ENCODE peak calls at places on chromosomes 13 and 19, in ten cellular contexts. M is astrocyte of the spinal cord; Q is dorsolateral prefrontal cortex; K is CD8-positive, alpha-beta T cell; Y is right atrium auricular region; L is hepatocyte; P is endodermal cell; F is neural progenitor cell; C is heart right ventricle; X is lower leg skin. T is an unnamed sample.

GRCh38 chr13:46380242-46380641 is 6.8 kb downstream of the RUBCNL start:
- DNase-seq in M (no peak), Q (no peak), K (no peak), Y (no peak), L (no peak), P (no peak), F (no peak), C (no peak), X (no peak), T (no peak)

GRCh38 chr13:21318891-21319532 is 140.1 kb downstream of the ZDHHC20 start:
- DNase-seq in M (no peak), Q (no peak), K (no peak), Y (no peak), L (no peak), P (no peak), F (no peak), C (no peak), X (no peak), T (no peak)

GRCh38 chr19:35318679-35319448 is 10.1 kb upstream of the CD22 start:
- DNase-seq in M (peak), Q (peak), K (no peak), Y (peak), L (no peak), P (no peak), F (no peak), C (peak), X (peak), T (peak)

GRCh38 chr19:50679177-50680125 is 30.2 kb downstream of the C19orf81 start:
- DNase-seq in M (peak), Q (peak), K (peak), Y (peak), L (peak), P (peak), F (peak), C (peak), X (peak), T (peak)

GRCh38 chr13:42394361-42395065 is 122.6 kb downstream of the AKAP11 start:
- DNase-seq in M (no peak), Q (no peak), K (no peak), Y (no peak), L (no peak), P (no peak), F (no peak), C (no peak), X (no peak), T (no peak)

GRCh38 chr19:52307275-52307674 is 10.3 kb downstream of the ZNF480 start:
- DNase-seq in M (peak), Q (no peak), K (no peak), Y (no peak), L (no peak), P (peak), F (peak), C (no peak), X (no peak), T (no peak)

GRCh38 chr19:39671739-39672363 is 16.1 kb downstream of the LGALS16 start:
- DNase-seq in M (peak), Q (no peak), K (peak), Y (no peak), L (peak), P (peak), F (peak), C (no peak), X (no peak), T (peak)

GRCh38 chr13:64029343-64030093 is 2613.9 kb upstream of the PCDH20 start:
- DNase-seq in M (no peak), Q (no peak), K (no peak), Y (no peak), L (no peak), P (peak), F (no peak), C (no peak), X (no peak), T (peak)

GRCh38 chr13:28624707-28625432 is 34.1 kb upstream of the POMP start:
- DNase-seq in M (no peak), Q (no peak), K (no peak), Y (no peak), L (no peak), P (no peak), F (no peak), C (no peak), X (no peak), T (no peak)

GRCh38 chr19:52343548-52343947 is 7.5 kb downstream of the ZNF610 start:
- DNase-seq in M (no peak), Q (no peak), K (peak), Y (no peak), L (peak), P (peak), F (peak), C (peak), X (no peak), T (peak)

GRCh38 chr19:48833977-48834376 is 2.3 kb downstream of the HSD17B14 start:
- DNase-seq in M (no peak), Q (no peak), K (no peak), Y (no peak), L (no peak), P (peak), F (no peak), C (no peak), X (no peak), T (no peak)

GRCh38 chr13:26619321-26619720 is 61.8 kb downstream of the WASF3 start:
- DNase-seq in M (peak), Q (no peak), K (no peak), Y (no peak), L (no peak), P (no peak), F (no peak), C (no peak), X (no peak), T (no peak)

GRCh38 chr19:40433391-40434216 is 7.8 kb upstream of the SERTAD1 start:
- DNase-seq in M (peak), Q (peak), K (peak), Y (peak), L (peak), P (peak), F (peak), C (peak), X (peak), T (peak)

GRCh38 chr19:13859361-13859880 is 17.5 kb upstream of the NANOS3 start:
- DNase-seq in M (peak), Q (no peak), K (no peak), Y (no peak), L (no peak), P (no peak), F (no peak), C (no peak), X (no peak), T (no peak)

GRCh38 chr19:33052352-33052972 is 12.2 kb downstream of the RHPN2 start:
- DNase-seq in M (no peak), Q (no peak), K (no peak), Y (no peak), L (peak), P (no peak), F (no peak), C (no peak), X (no peak), T (no peak)

GRCh38 chr13:106597759-106598395 is 29.9 kb upstream of the ARGLU1 start:
- DNase-seq in M (no peak), Q (no peak), K (no peak), Y (no peak), L (no peak), P (no peak), F (no peak), C (no peak), X (no peak), T (peak)

GRCh38 chr13:106597190-106597589 is 29.3 kb upstream of the ARGLU1 start:
- DNase-seq in M (no peak), Q (no peak), K (no peak), Y (peak), L (no peak), P (no peak), F (no peak), C (peak), X (no peak), T (no peak)

GRCh38 chr13:106594986-106595385 is 27.0 kb upstream of the ARGLU1 start:
- DNase-seq in M (no peak), Q (no peak), K (no peak), Y (no peak), L (no peak), P (no peak), F (no peak), C (no peak), X (no peak), T (no peak)

GRCh38 chr13:106595623-106596022 is 27.7 kb upstream of the ARGLU1 start:
- DNase-seq in M (no peak), Q (no peak), K (no peak), Y (no peak), L (no peak), P (no peak), F (no peak), C (peak), X (no peak), T (no peak)

GRCh38 chr13:106596287-106596937 is 28.5 kb upstream of the ARGLU1 start:
- DNase-seq in M (no peak), Q (no peak), K (no peak), Y (no peak), L (no peak), P (no peak), F (no peak), C (no peak), X (no peak), T (no peak)
- TF ChIP-seq CTCF in M (no peak), Q (no peak), K (no peak), Y (no peak), L (no peak), P (no peak), F (no peak), C (no peak), X (no peak), T (no peak)

DNA sequence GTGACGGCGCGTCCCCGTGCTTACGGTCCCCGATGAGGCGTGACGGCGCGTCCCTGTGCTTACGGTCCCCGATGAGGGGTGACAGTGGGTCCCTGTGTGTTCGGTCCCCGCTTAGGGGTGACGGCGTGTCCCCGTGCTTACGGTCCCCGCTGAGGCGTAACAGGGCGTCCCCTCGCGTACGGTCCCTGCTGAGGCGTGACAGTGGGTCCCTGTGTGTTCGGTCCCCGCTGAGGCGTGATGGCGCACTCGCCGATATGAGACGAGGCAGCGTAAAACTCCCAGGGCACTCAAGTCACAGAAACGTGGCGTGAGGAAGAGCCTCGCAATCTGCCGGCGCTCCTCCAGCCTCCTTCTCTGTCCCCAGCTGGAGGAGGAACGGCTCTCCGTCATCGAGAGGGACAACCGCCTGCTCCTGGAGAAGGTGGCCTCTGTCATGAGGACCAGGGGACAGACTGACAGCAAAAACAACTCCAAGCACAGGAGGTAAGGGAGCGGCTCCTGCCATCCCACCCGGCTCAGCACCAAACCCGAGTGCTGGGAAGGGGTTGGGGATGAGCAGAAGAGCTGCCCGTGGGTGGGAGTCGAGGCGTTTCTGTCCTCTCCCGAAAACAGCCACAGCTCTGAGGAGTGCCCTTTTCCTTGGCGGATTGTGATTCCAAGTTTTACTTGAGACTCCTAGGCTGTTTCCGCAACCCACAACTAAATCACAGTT is 21.1 kb downstream of the CFAP97D2 start:
- DNase-seq in M (no peak), Q (no peak), K (no peak), Y (no peak), L (no peak), P (no peak), F (no peak), C (no peak), X (no peak), T (no peak)
- H3K4me3 ChIP-seq in M (no peak), Q (peak), K (no peak), Y (no peak), L (no peak), P (no peak), F (no peak), C (no peak), X (no peak), T (no peak)

DNA sequence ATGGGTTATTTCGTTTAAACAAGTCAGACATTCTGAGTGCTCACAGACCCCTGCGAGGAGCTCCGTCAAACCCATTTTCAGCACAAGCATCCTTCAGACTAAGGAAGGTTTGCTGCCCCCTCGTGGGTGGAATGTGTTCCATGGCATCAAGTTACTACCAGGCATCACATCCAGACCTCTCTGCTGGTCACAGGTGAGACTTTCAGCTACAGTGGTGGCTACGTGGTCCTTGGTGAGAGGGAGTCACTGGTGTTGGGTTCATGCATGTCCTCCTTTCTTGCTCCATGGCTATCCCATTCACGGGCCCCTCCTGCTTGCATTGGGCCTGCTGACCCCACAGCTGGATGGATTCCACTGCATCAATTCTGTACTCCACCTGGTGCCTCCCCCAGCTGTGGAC is 9.1 kb upstream of the LILRB5 start:
- DNase-seq in M (peak), Q (no peak), K (peak), Y (peak), L (peak), P (peak), F (peak), C (peak), X (peak), T (peak)
- TF ChIP-seq CTCF in M (peak), Q (peak), K (peak), Y (peak), L (peak), P (peak), F (peak), C (peak), X (no peak), T (peak)

GRCh38 chr19:10096615-10096963 is 5.9 kb downstream of the ANGPTL6 start:
- DNase-seq in M (no peak), Q (no peak), K (no peak), Y (no peak), L (no peak), P (no peak), F (no peak), C (no peak), X (no peak), T (no peak)
- H3K4me3 ChIP-seq in M (peak), Q (peak), K (peak), Y (peak), L (peak), P (peak), F (peak), C (peak), X (peak), T (peak)

GRCh38 chr19:45676851-45677263 is 8.8 kb downstream of the GIPR start:
- DNase-seq in M (no peak), Q (no peak), K (peak), Y (no peak), L (peak), P (no peak), F (no peak), C (no peak), X (no peak), T (peak)

GRCh38 chr19:45682908-45683307 is 8.8 kb downstream of the SNRPD2 start:
- DNase-seq in M (no peak), Q (no peak), K (no peak), Y (no peak), L (no peak), P (no peak), F (no peak), C (no peak), X (no peak), T (no peak)

GRCh38 chr19:45682117-45682516 is 9.6 kb downstream of the SNRPD2 start:
- DNase-seq in M (no peak), Q (no peak), K (no peak), Y (no peak), L (no peak), P (no peak), F (no peak), C (no peak), X (no peak), T (no peak)

GRCh38 chr19:45681391-45682015 is 10.2 kb downstream of the SNRPD2 start:
- DNase-seq in M (peak), Q (peak), K (peak), Y (peak), L (peak), P (peak), F (peak), C (peak), X (peak), T (peak)

DNA sequence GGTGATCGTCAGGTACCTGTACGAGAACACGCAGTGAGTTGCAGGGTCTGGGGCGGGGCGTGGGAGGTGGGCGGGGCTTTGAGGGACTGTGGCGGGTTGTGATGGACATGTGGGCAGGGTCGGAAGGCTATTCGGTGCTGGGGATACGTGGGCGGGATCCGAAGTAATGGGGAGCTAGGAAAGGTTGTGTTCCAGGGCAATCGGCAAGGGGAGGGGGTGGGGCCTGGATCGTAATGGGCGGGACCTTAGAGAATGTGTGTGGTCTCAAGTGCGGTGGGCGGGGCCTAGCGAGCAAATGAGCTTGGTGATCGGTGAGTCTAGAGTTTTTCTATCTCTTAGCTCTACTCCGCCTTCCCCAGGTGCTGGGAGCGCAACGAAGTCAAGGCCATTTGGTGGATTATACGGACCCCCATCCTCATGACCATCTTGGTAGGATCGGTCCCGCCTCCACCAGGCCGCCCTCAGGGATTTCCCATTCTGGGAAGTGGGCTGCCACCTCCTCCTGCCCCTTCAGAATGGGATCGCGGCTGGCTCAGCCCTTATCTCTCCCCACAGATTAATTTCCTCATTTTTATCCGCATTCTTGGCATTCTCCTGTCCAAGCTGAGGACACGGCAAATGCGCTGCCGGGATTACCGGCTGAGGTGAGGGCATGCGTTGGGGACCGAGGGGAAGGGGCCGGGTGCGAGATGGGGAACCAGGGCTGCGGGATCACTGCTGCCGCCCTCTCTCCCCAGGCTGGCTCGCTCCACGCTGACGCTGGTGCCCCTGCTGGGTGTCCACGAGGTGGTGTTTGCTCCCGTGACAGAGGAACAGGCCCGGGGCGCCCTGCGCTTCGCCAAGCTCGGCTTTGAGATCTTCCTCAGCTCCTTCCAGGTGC is 9.6 kb downstream of the GIPR start:
- DNase-seq in M (peak), Q (peak), K (peak), Y (peak), L (peak), P (peak), F (peak), C (peak), X (peak), T (peak)
- TF ChIP-seq CTCF in M (no peak), Q (no peak), K (no peak), Y (no peak), L (peak), P (peak), F (no peak), C (no peak), X (no peak), T (no peak)

GRCh38 chr13:49341517-49341916 is 93.8 kb downstream of the CDADC1 start:
- DNase-seq in M (no peak), Q (no peak), K (no peak), Y (no peak), L (no peak), P (no peak), F (no peak), C (no peak), X (no peak), T (no peak)

GRCh38 chr13:49340161-49340560 is 92.4 kb downstream of the CDADC1 start:
- DNase-seq in M (no peak), Q (no peak), K (no peak), Y (no peak), L (no peak), P (no peak), F (no peak), C (no peak), X (no peak), T (no peak)

GRCh38 chr13:49342404-49342803 is 94.7 kb downstream of the CDADC1 start:
- DNase-seq in M (no peak), Q (no peak), K (no peak), Y (no peak), L (no peak), P (no peak), F (no peak), C (no peak), X (no peak), T (no peak)

GRCh38 chr13:49341941-49342340 is 94.2 kb downstream of the CDADC1 start:
- DNase-seq in M (no peak), Q (no peak), K (no peak), Y (no peak), L (no peak), P (no peak), F (no peak), C (no peak), X (no peak), T (no peak)

DNA sequence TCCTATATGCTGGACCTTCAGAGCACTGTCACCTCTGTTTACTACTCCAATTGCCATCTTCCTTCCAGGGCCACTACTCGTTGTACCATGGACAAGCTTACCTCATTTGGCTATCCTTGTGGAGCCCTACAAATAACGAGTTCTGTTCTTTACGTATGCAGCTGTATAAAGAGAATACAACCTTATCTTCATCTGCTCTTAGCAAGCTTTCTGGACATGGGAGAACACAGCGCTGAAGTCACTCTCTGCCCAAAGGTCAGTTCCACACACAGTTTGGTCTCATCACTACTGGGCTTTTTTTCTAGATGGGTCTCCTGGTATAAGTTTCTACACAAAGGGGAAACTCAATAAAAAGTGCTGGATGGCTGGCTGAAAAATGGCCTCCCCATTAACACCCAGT is 88.9 kb downstream of the CDADC1 start:
- DNase-seq in M (no peak), Q (no peak), K (no peak), Y (no peak), L (no peak), P (no peak), F (no peak), C (no peak), X (no peak), T (no peak)
- H3K4me3 ChIP-seq in M (no peak), Q (no peak), K (no peak), Y (no peak), L (no peak), P (no peak), F (no peak), C (no peak), X (no peak), T (no peak)

GRCh38 chr19:19386373-19386869 is 19.1 kb upstream of the GATAD2A start:
- DNase-seq in M (no peak), Q (no peak), K (no peak), Y (no peak), L (no peak), P (no peak), F (no peak), C (no peak), X (no peak), T (no peak)
- TF ChIP-seq CTCF in M (peak), Q (no peak), K (no peak), Y (no peak), L (peak), P (peak), F (peak), C (no peak), X (no peak), T (no peak)

GRCh38 chr19:21668072-21668471 is 99.3 kb downstream of the ZNF100 start:
- DNase-seq in M (no peak), Q (no peak), K (no peak), Y (no peak), L (no peak), P (no peak), F (no peak), C (no peak), X (no peak), T (no peak)
- H3K4me3 ChIP-seq in M (no peak), Q (no peak), K (no peak), Y (no peak), L (no peak), P (no peak), F (no peak), C (no peak), X (no peak), T (no peak)

GRCh38 chr13:113742000-113742441 is 17.0 kb upstream of the TMEM255B start:
- DNase-seq in M (no peak), Q (peak), K (no peak), Y (no peak), L (peak), P (peak), F (peak), C (no peak), X (no peak), T (peak)
- TF ChIP-seq CTCF in M (peak), Q (no peak), K (peak), Y (no peak), L (peak), P (peak), F (peak), C (no peak), X (no peak), T (no peak)